ENCODE peak calls at places on chromosomes 13 and 19, in ten cellular contexts. One of them, this sample, is unnamed.

GRCh38 chr13:99610702-99611289 is 109.5 kb downstream of the TM9SF2 start:
- DNase-seq in ELR: peak
- DNase-seq in aorta: no peak
- DNase-seq in stimulated activated CD4-positive, alpha-beta T cell treated with anti-CD3 and anti-CD28 coated beads, Interleukin-1b, Interleukin-23, amount 100 ng/mL, for 1 hour: no peak
- DNase-seq in progenitor cell of endocrine pancreas: no peak
- DNase-seq in HTR-8/SVneo: no peak
- DNase-seq in mesenchymal stem cell: peak
- DNase-seq in mucosa of descending colon: no peak
- DNase-seq in NCI-H446: no peak
- DNase-seq in CD4-positive, alpha-beta memory T cell: no peak
- DNase-seq in this sample: no peak

GRCh38 chr19:40599331-40600085 is 1.7 kb upstream of the LTBP4 start:
- DNase-seq in NCI-H446: no peak
- DNase-seq in mucosa of descending colon: peak
- DNase-seq in stimulated activated CD4-positive, alpha-beta T cell treated with anti-CD3 and anti-CD28 coated beads, Interleukin-1b, Interleukin-23, amount 100 ng/mL, for 1 hour: no peak
- DNase-seq in CD4-positive, alpha-beta memory T cell: no peak
- DNase-seq in HTR-8/SVneo: no peak
- DNase-seq in progenitor cell of endocrine pancreas: no peak
- DNase-seq in aorta: peak
- DNase-seq in mesenchymal stem cell: no peak
- DNase-seq in ELR: peak
- DNase-seq in this sample: no peak

GRCh38 chr13:27595055-27595811 is 25.1 kb downstream of the LNX2 start:
- DNase-seq in ELR: peak
- DNase-seq in CD4-positive, alpha-beta memory T cell: no peak
- DNase-seq in progenitor cell of endocrine pancreas: no peak
- DNase-seq in NCI-H446: no peak
- DNase-seq in mucosa of descending colon: no peak
- DNase-seq in mesenchymal stem cell: peak
- DNase-seq in HTR-8/SVneo: no peak
- DNase-seq in aorta: no peak
- DNase-seq in stimulated activated CD4-positive, alpha-beta T cell treated with anti-CD3 and anti-CD28 coated beads, Interleukin-1b, Interleukin-23, amount 100 ng/mL, for 1 hour: no peak
- DNase-seq in this sample: no peak

GRCh38 chr13:39484506-39485313 is 118.3 kb downstream of the LHFPL6 start:
- DNase-seq in aorta: no peak
- DNase-seq in NCI-H446: no peak
- DNase-seq in CD4-positive, alpha-beta memory T cell: no peak
- DNase-seq in HTR-8/SVneo: no peak
- DNase-seq in mucosa of descending colon: no peak
- DNase-seq in ELR: peak
- DNase-seq in stimulated activated CD4-positive, alpha-beta T cell treated with anti-CD3 and anti-CD28 coated beads, Interleukin-1b, Interleukin-23, amount 100 ng/mL, for 1 hour: no peak
- DNase-seq in mesenchymal stem cell: peak
- DNase-seq in progenitor cell of endocrine pancreas: no peak
- DNase-seq in this sample: no peak

GRCh38 chr13:107457686-107458085 is 757.6 kb downstream of the LIG4 start:
- DNase-seq in mesenchymal stem cell: peak
- DNase-seq in ELR: no peak
- DNase-seq in aorta: no peak
- DNase-seq in CD4-positive, alpha-beta memory T cell: no peak
- DNase-seq in stimulated activated CD4-positive, alpha-beta T cell treated with anti-CD3 and anti-CD28 coated beads, Interleukin-1b, Interleukin-23, amount 100 ng/mL, for 1 hour: no peak
- DNase-seq in progenitor cell of endocrine pancreas: no peak
- DNase-seq in HTR-8/SVneo: no peak
- DNase-seq in NCI-H446: no peak
- DNase-seq in mucosa of descending colon: no peak
- DNase-seq in this sample: no peak

GRCh38 chr19:46355234-46355990 is 8.5 kb downstream of the PPP5C start:
- DNase-seq in progenitor cell of endocrine pancreas: no peak
- DNase-seq in HTR-8/SVneo: no peak
- DNase-seq in aorta: peak
- DNase-seq in NCI-H446: no peak
- DNase-seq in mesenchymal stem cell: no peak
- DNase-seq in mucosa of descending colon: no peak
- DNase-seq in stimulated activated CD4-positive, alpha-beta T cell treated with anti-CD3 and anti-CD28 coated beads, Interleukin-1b, Interleukin-23, amount 100 ng/mL, for 1 hour: no peak
- DNase-seq in ELR: no peak
- DNase-seq in CD4-positive, alpha-beta memory T cell: no peak
- DNase-seq in this sample: no peak

GRCh38 chr13:85650613-85651012 is 148.6 kb downstream of the SLITRK6 start:
- DNase-seq in HTR-8/SVneo: no peak
- DNase-seq in progenitor cell of endocrine pancreas: no peak
- DNase-seq in mesenchymal stem cell: no peak
- DNase-seq in ELR: peak
- DNase-seq in NCI-H446: no peak
- DNase-seq in aorta: no peak
- DNase-seq in stimulated activated CD4-positive, alpha-beta T cell treated with anti-CD3 and anti-CD28 coated beads, Interleukin-1b, Interleukin-23, amount 100 ng/mL, for 1 hour: no peak
- DNase-seq in mucosa of descending colon: no peak
- DNase-seq in CD4-positive, alpha-beta memory T cell: no peak
- DNase-seq in this sample: no peak

GRCh38 chr19:15253513-15253912 is 21.3 kb upstream of the EPHX3 start:
- DNase-seq in aorta: peak
- DNase-seq in NCI-H446: no peak
- DNase-seq in stimulated activated CD4-positive, alpha-beta T cell treated with anti-CD3 and anti-CD28 coated beads, Interleukin-1b, Interleukin-23, amount 100 ng/mL, for 1 hour: no peak
- DNase-seq in CD4-positive, alpha-beta memory T cell: no peak
- DNase-seq in ELR: no peak
- DNase-seq in HTR-8/SVneo: no peak
- DNase-seq in progenitor cell of endocrine pancreas: no peak
- DNase-seq in mesenchymal stem cell: no peak
- DNase-seq in mucosa of descending colon: no peak
- DNase-seq in this sample: no peak

GRCh38 chr19:19101540-19101939 is 36.7 kb downstream of the TMEM161A start:
- DNase-seq in mucosa of descending colon: no peak
- DNase-seq in progenitor cell of endocrine pancreas: no peak
- DNase-seq in NCI-H446: no peak
- DNase-seq in mesenchymal stem cell: no peak
- DNase-seq in ELR: no peak
- DNase-seq in HTR-8/SVneo: no peak
- DNase-seq in aorta: no peak
- DNase-seq in CD4-positive, alpha-beta memory T cell: no peak
- DNase-seq in stimulated activated CD4-positive, alpha-beta T cell treated with anti-CD3 and anti-CD28 coated beads, Interleukin-1b, Interleukin-23, amount 100 ng/mL, for 1 hour: no peak
- DNase-seq in this sample: no peak

GRCh38 chr13:78802912-78803311 is 144.0 kb upstream of the OBI1 start:
- DNase-seq in mucosa of descending colon: no peak
- DNase-seq in HTR-8/SVneo: no peak
- DNase-seq in aorta: no peak
- DNase-seq in NCI-H446: no peak
- DNase-seq in stimulated activated CD4-positive, alpha-beta T cell treated with anti-CD3 and anti-CD28 coated beads, Interleukin-1b, Interleukin-23, amount 100 ng/mL, for 1 hour: no peak
- DNase-seq in progenitor cell of endocrine pancreas: no peak
- DNase-seq in CD4-positive, alpha-beta memory T cell: peak
- DNase-seq in mesenchymal stem cell: no peak
- DNase-seq in ELR: no peak
- DNase-seq in this sample: no peak

GRCh38 chr13:83666126-83666525 is 216.1 kb downstream of the SLITRK1 start:
- DNase-seq in aorta: no peak
- DNase-seq in ELR: peak
- DNase-seq in NCI-H446: no peak
- DNase-seq in progenitor cell of endocrine pancreas: no peak
- DNase-seq in HTR-8/SVneo: no peak
- DNase-seq in mesenchymal stem cell: no peak
- DNase-seq in stimulated activated CD4-positive, alpha-beta T cell treated with anti-CD3 and anti-CD28 coated beads, Interleukin-1b, Interleukin-23, amount 100 ng/mL, for 1 hour: no peak
- DNase-seq in mucosa of descending colon: no peak
- DNase-seq in CD4-positive, alpha-beta memory T cell: no peak
- DNase-seq in this sample: no peak

GRCh38 chr19:42175952-42176648 is 41.4 kb downstream of the DEDD2 start:
- DNase-seq in mucosa of descending colon: no peak
- DNase-seq in progenitor cell of endocrine pancreas: no peak
- DNase-seq in ELR: peak
- DNase-seq in aorta: no peak
- DNase-seq in stimulated activated CD4-positive, alpha-beta T cell treated with anti-CD3 and anti-CD28 coated beads, Interleukin-1b, Interleukin-23, amount 100 ng/mL, for 1 hour: no peak
- DNase-seq in CD4-positive, alpha-beta memory T cell: no peak
- DNase-seq in mesenchymal stem cell: peak
- DNase-seq in NCI-H446: peak
- DNase-seq in HTR-8/SVneo: peak
- DNase-seq in this sample: no peak

GRCh38 chr13:71358218-71358617 is 508.8 kb downstream of the DACH1 start:
- DNase-seq in ELR: no peak
- DNase-seq in mucosa of descending colon: no peak
- DNase-seq in stimulated activated CD4-positive, alpha-beta T cell treated with anti-CD3 and anti-CD28 coated beads, Interleukin-1b, Interleukin-23, amount 100 ng/mL, for 1 hour: no peak
- DNase-seq in CD4-positive, alpha-beta memory T cell: no peak
- DNase-seq in aorta: no peak
- DNase-seq in NCI-H446: no peak
- DNase-seq in mesenchymal stem cell: no peak
- DNase-seq in HTR-8/SVneo: no peak
- DNase-seq in progenitor cell of endocrine pancreas: no peak
- DNase-seq in this sample: no peak

GRCh38 chr19:1027953-1028902 is 1.8 kb downstream of the CNN2 start:
- DNase-seq in mesenchymal stem cell: peak
- DNase-seq in progenitor cell of endocrine pancreas: peak
- DNase-seq in ELR: peak
- DNase-seq in CD4-positive, alpha-beta memory T cell: peak
- DNase-seq in stimulated activated CD4-positive, alpha-beta T cell treated with anti-CD3 and anti-CD28 coated beads, Interleukin-1b, Interleukin-23, amount 100 ng/mL, for 1 hour: no peak
- DNase-seq in mucosa of descending colon: peak
- DNase-seq in NCI-H446: no peak
- DNase-seq in aorta: peak
- DNase-seq in HTR-8/SVneo: peak
- DNase-seq in this sample: peak

GRCh38 chr13:21399741-21400140 is 59.4 kb downstream of the ZDHHC20 start:
- DNase-seq in ELR: peak
- DNase-seq in stimulated activated CD4-positive, alpha-beta T cell treated with anti-CD3 and anti-CD28 coated beads, Interleukin-1b, Interleukin-23, amount 100 ng/mL, for 1 hour: no peak
- DNase-seq in NCI-H446: no peak
- DNase-seq in aorta: no peak
- DNase-seq in progenitor cell of endocrine pancreas: no peak
- DNase-seq in CD4-positive, alpha-beta memory T cell: peak
- DNase-seq in mesenchymal stem cell: peak
- DNase-seq in mucosa of descending colon: no peak
- DNase-seq in HTR-8/SVneo: peak
- DNase-seq in this sample: no peak

GRCh38 chr13:99129050-99129449 is 71.6 kb upstream of the UBAC2 start:
- DNase-seq in NCI-H446: no peak
- DNase-seq in stimulated activated CD4-positive, alpha-beta T cell treated with anti-CD3 and anti-CD28 coated beads, Interleukin-1b, Interleukin-23, amount 100 ng/mL, for 1 hour: no peak
- DNase-seq in aorta: no peak
- DNase-seq in progenitor cell of endocrine pancreas: no peak
- DNase-seq in ELR: no peak
- DNase-seq in CD4-positive, alpha-beta memory T cell: no peak
- DNase-seq in mesenchymal stem cell: no peak
- DNase-seq in mucosa of descending colon: no peak
- DNase-seq in HTR-8/SVneo: no peak
- DNase-seq in this sample: no peak

GRCh38 chr19:10418281-10419199 is 1.8 kb upstream of the PDE4A start:
- DNase-seq in mucosa of descending colon: no peak
- DNase-seq in HTR-8/SVneo: no peak
- DNase-seq in aorta: no peak
- DNase-seq in mesenchymal stem cell: no peak
- DNase-seq in progenitor cell of endocrine pancreas: no peak
- DNase-seq in NCI-H446: peak
- DNase-seq in CD4-positive, alpha-beta memory T cell: no peak
- DNase-seq in ELR: peak
- DNase-seq in stimulated activated CD4-positive, alpha-beta T cell treated with anti-CD3 and anti-CD28 coated beads, Interleukin-1b, Interleukin-23, amount 100 ng/mL, for 1 hour: no peak
- DNase-seq in this sample: no peak

GRCh38 chr13:111372651-111373425 is 52.4 kb downstream of the TEX29 start:
- DNase-seq in progenitor cell of endocrine pancreas: no peak
- DNase-seq in HTR-8/SVneo: no peak
- DNase-seq in NCI-H446: no peak
- DNase-seq in mucosa of descending colon: no peak
- DNase-seq in ELR: no peak
- DNase-seq in mesenchymal stem cell: no peak
- DNase-seq in stimulated activated CD4-positive, alpha-beta T cell treated with anti-CD3 and anti-CD28 coated beads, Interleukin-1b, Interleukin-23, amount 100 ng/mL, for 1 hour: no peak
- DNase-seq in aorta: no peak
- DNase-seq in CD4-positive, alpha-beta memory T cell: no peak
- DNase-seq in this sample: no peak

GRCh38 chr19:54662730-54663129 is at the start of gene LILRB4:
- DNase-seq in CD4-positive, alpha-beta memory T cell: no peak
- DNase-seq in stimulated activated CD4-positive, alpha-beta T cell treated with anti-CD3 and anti-CD28 coated beads, Interleukin-1b, Interleukin-23, amount 100 ng/mL, for 1 hour: no peak
- DNase-seq in HTR-8/SVneo: no peak
- DNase-seq in ELR: no peak
- DNase-seq in aorta: peak
- DNase-seq in mucosa of descending colon: peak
- DNase-seq in mesenchymal stem cell: no peak
- DNase-seq in progenitor cell of endocrine pancreas: no peak
- DNase-seq in NCI-H446: no peak
- DNase-seq in this sample: no peak

GRCh38 chr19:4302238-4302630 is at the start of gene TMIGD2:
- DNase-seq in stimulated activated CD4-positive, alpha-beta T cell treated with anti-CD3 and anti-CD28 coated beads, Interleukin-1b, Interleukin-23, amount 100 ng/mL, for 1 hour: no peak
- DNase-seq in mesenchymal stem cell: no peak
- DNase-seq in CD4-positive, alpha-beta memory T cell: no peak
- DNase-seq in ELR: no peak
- DNase-seq in NCI-H446: no peak
- DNase-seq in mucosa of descending colon: no peak
- DNase-seq in progenitor cell of endocrine pancreas: no peak
- DNase-seq in HTR-8/SVneo: no peak
- DNase-seq in aorta: no peak
- DNase-seq in this sample: no peak

GRCh38 chr19:49681830-49682229 is 4.8 kb downstream of the PRMT1 start:
- DNase-seq in progenitor cell of endocrine pancreas: no peak
- DNase-seq in aorta: no peak
- DNase-seq in HTR-8/SVneo: no peak
- DNase-seq in mucosa of descending colon: no peak
- DNase-seq in stimulated activated CD4-positive, alpha-beta T cell treated with anti-CD3 and anti-CD28 coated beads, Interleukin-1b, Interleukin-23, amount 100 ng/mL, for 1 hour: no peak
- DNase-seq in ELR: no peak
- DNase-seq in mesenchymal stem cell: no peak
- DNase-seq in CD4-positive, alpha-beta memory T cell: no peak
- DNase-seq in NCI-H446: no peak
- DNase-seq in this sample: no peak

GRCh38 chr19:35330475-35330874 is 1.5 kb downstream of the CD22 start:
- DNase-seq in CD4-positive, alpha-beta memory T cell: no peak
- DNase-seq in ELR: no peak
- DNase-seq in aorta: no peak
- DNase-seq in mucosa of descending colon: no peak
- DNase-seq in stimulated activated CD4-positive, alpha-beta T cell treated with anti-CD3 and anti-CD28 coated beads, Interleukin-1b, Interleukin-23, amount 100 ng/mL, for 1 hour: no peak
- DNase-seq in HTR-8/SVneo: no peak
- DNase-seq in progenitor cell of endocrine pancreas: no peak
- DNase-seq in mesenchymal stem cell: no peak
- DNase-seq in NCI-H446: no peak
- DNase-seq in this sample: no peak

GRCh38 chr19:30017172-30017571 is 75.1 kb downstream of the URI1 start:
- DNase-seq in aorta: no peak
- DNase-seq in HTR-8/SVneo: no peak
- DNase-seq in mesenchymal stem cell: no peak
- DNase-seq in stimulated activated CD4-positive, alpha-beta T cell treated with anti-CD3 and anti-CD28 coated beads, Interleukin-1b, Interleukin-23, amount 100 ng/mL, for 1 hour: no peak
- DNase-seq in CD4-positive, alpha-beta memory T cell: no peak
- DNase-seq in progenitor cell of endocrine pancreas: no peak
- DNase-seq in ELR: no peak
- DNase-seq in NCI-H446: no peak
- DNase-seq in mucosa of descending colon: no peak
- DNase-seq in this sample: no peak

GRCh38 chr19:5580116-5580515 is 12.4 kb upstream of the TINCR start:
- DNase-seq in aorta: no peak
- DNase-seq in ELR: no peak
- DNase-seq in progenitor cell of endocrine pancreas: no peak
- DNase-seq in CD4-positive, alpha-beta memory T cell: no peak
- DNase-seq in NCI-H446: no peak
- DNase-seq in mesenchymal stem cell: no peak
- DNase-seq in stimulated activated CD4-positive, alpha-beta T cell treated with anti-CD3 and anti-CD28 coated beads, Interleukin-1b, Interleukin-23, amount 100 ng/mL, for 1 hour: no peak
- DNase-seq in HTR-8/SVneo: no peak
- DNase-seq in mucosa of descending colon: no peak
- DNase-seq in this sample: no peak

GRCh38 chr19:28168557-28168956 is 1044.4 kb downstream of the UQCRFS1 start:
- DNase-seq in mesenchymal stem cell: no peak
- DNase-seq in CD4-positive, alpha-beta memory T cell: no peak
- DNase-seq in aorta: no peak
- DNase-seq in stimulated activated CD4-positive, alpha-beta T cell treated with anti-CD3 and anti-CD28 coated beads, Interleukin-1b, Interleukin-23, amount 100 ng/mL, for 1 hour: no peak
- DNase-seq in HTR-8/SVneo: no peak
- DNase-seq in progenitor cell of endocrine pancreas: no peak
- DNase-seq in NCI-H446: no peak
- DNase-seq in mucosa of descending colon: no peak
- DNase-seq in ELR: no peak
- DNase-seq in this sample: no peak

GRCh38 chr13:42086582-42086981 is 38.1 kb downstream of the DGKH start:
- DNase-seq in progenitor cell of endocrine pancreas: no peak
- DNase-seq in stimulated activated CD4-positive, alpha-beta T cell treated with anti-CD3 and anti-CD28 coated beads, Interleukin-1b, Interleukin-23, amount 100 ng/mL, for 1 hour: no peak
- DNase-seq in mucosa of descending colon: no peak
- DNase-seq in HTR-8/SVneo: no peak
- DNase-seq in ELR: no peak
- DNase-seq in CD4-positive, alpha-beta memory T cell: no peak
- DNase-seq in aorta: no peak
- DNase-seq in mesenchymal stem cell: no peak
- DNase-seq in NCI-H446: no peak
- DNase-seq in this sample: no peak

GRCh38 chr13:41050041-41050440 is 11.3 kb upstream of the WBP4 start:
- DNase-seq in mesenchymal stem cell: no peak
- DNase-seq in CD4-positive, alpha-beta memory T cell: no peak
- DNase-seq in progenitor cell of endocrine pancreas: no peak
- DNase-seq in mucosa of descending colon: no peak
- DNase-seq in stimulated activated CD4-positive, alpha-beta T cell treated with anti-CD3 and anti-CD28 coated beads, Interleukin-1b, Interleukin-23, amount 100 ng/mL, for 1 hour: no peak
- DNase-seq in HTR-8/SVneo: no peak
- DNase-seq in NCI-H446: no peak
- DNase-seq in aorta: no peak
- DNase-seq in ELR: peak
- DNase-seq in this sample: no peak

GRCh38 chr13:62781866-62782265 is 1366.2 kb upstream of the PCDH20 start:
- DNase-seq in mucosa of descending colon: no peak
- DNase-seq in CD4-positive, alpha-beta memory T cell: no peak
- DNase-seq in ELR: peak
- DNase-seq in aorta: no peak
- DNase-seq in HTR-8/SVneo: peak
- DNase-seq in stimulated activated CD4-positive, alpha-beta T cell treated with anti-CD3 and anti-CD28 coated beads, Interleukin-1b, Interleukin-23, amount 100 ng/mL, for 1 hour: no peak
- DNase-seq in NCI-H446: no peak
- DNase-seq in progenitor cell of endocrine pancreas: no peak
- DNase-seq in mesenchymal stem cell: no peak
- DNase-seq in this sample: no peak

This sample was measured in central memory CD4-positive, alpha-beta T cell.